ENCODE peak calls at places on chromosome 12, in four cellular contexts. R is HepG2, X is GM12891, L is GM12878. Y is an unnamed sample.

GRCh38 chr12:6662602-6662905 is 365 bp downstream of the ING4 start:
- DNase-seq in X (peak), L (no peak), R (no peak), Y (peak)

GRCh38 chr12:86948851-86949250 is 692.7 kb upstream of the MGAT4C start:
- DNase-seq in L (no peak), R (no peak), X (no peak), Y (no peak)

GRCh38 chr12:57518176-57518919 is 2.0 kb downstream of the DDIT3 start:
- DNase-seq in X (no peak), L (no peak), R (no peak), Y (no peak)

GRCh38 chr12:54935235-54935951 is 49.2 kb downstream of the TESPA1 start:
- DNase-seq in X (peak), R (peak), L (peak), Y (peak)

GRCh38 chr12:124687695-124688301 is 120.4 kb upstream of the NCOR2 start:
- DNase-seq in L (no peak), X (no peak), R (no peak), Y (no peak)

GRCh38 chr12:44224399-44224798 is 388.5 kb downstream of the TMEM117 start:
- DNase-seq in X (no peak), R (no peak), L (no peak), Y (no peak)

GRCh38 chr12:113880337-113880736 is 85.8 kb downstream of the RBM19 start:
- DNase-seq in L (no peak), X (no peak), R (no peak), Y (no peak)

GRCh38 chr12:49565119-49565955 is 2.6 kb downstream of the MCRS1 start:
- DNase-seq in L (no peak), R (no peak), X (no peak), Y (no peak)

GRCh38 chr12:26524862-26525465 is 308.0 kb downstream of the ITPR2 start:
- DNase-seq in R (no peak), L (no peak), X (no peak), Y (no peak)

GRCh38 chr12:72241552-72241951 is 30.6 kb upstream of the TRHDE start:
- DNase-seq in R (no peak), L (no peak), X (no peak), Y (no peak)

GRCh38 chr12:122840580-122841513 is 5.6 kb downstream of the HIP1R start:
- DNase-seq in L (no peak), R (no peak), X (no peak), Y (no peak)

GRCh38 chr12:11718768-11719253 is 69.3 kb downstream of the ETV6 start:
- DNase-seq in L (no peak), R (no peak), X (no peak), Y (no peak)

GRCh38 chr12:11722071-11722470 is 72.6 kb downstream of the ETV6 start:
- DNase-seq in X (no peak), L (no peak), R (no peak), Y (no peak)

GRCh38 chr12:11717533-11717961 is 68.1 kb downstream of the ETV6 start:
- DNase-seq in R (peak), L (peak), X (no peak), Y (no peak)

GRCh38 chr12:11718105-11718504 is 68.6 kb downstream of the ETV6 start:
- DNase-seq in L (no peak), R (no peak), X (no peak), Y (no peak)

GRCh38 chr12:11719678-11720099 is 70.2 kb downstream of the ETV6 start:
- DNase-seq in R (no peak), X (no peak), L (no peak), Y (no peak)
- TF ChIP-seq POLR2A in R (no peak), X (no peak), L (peak), Y (no peak)

DNA sequence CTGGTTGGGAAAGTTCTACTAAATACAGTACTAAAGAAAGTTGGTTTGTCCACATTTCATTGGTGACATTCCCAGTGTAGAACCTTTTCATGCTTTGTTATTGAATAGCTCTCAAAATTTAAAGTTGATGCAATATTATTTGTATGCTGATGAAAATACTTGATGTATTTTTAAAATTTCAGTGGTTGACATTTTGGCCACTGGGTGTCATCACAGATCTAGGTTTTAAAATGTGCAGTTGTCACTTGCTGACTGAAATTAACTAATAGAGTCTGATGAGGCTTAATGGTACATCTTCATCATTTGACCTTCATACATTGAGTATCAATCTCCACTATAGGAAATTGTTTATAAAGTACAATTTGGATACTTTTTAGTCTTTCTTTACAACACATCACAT is 37.1 kb downstream of the CMAS start:
- DNase-seq in X (no peak), R (peak), L (no peak), Y (no peak)
- TF ChIP-seq TAF1 in X (no peak), R (no peak), L (no peak), Y (no peak)

GRCh38 chr12:82609234-82609914 is 77.3 kb upstream of the TMTC2 start:
- DNase-seq in L (no peak), X (no peak), R (no peak), Y (no peak)
- TF ChIP-seq POLR2AphosphoS5 in L (no peak), X (no peak), R (no peak), Y (no peak)

GRCh38 chr12:120265483-120266179 is at the start of gene PXN:
- DNase-seq in L (peak), X (peak), R (peak), Y (peak)
- TF ChIP-seq POLR2A in L (peak), X (no peak), R (peak), Y (peak)

DNA sequence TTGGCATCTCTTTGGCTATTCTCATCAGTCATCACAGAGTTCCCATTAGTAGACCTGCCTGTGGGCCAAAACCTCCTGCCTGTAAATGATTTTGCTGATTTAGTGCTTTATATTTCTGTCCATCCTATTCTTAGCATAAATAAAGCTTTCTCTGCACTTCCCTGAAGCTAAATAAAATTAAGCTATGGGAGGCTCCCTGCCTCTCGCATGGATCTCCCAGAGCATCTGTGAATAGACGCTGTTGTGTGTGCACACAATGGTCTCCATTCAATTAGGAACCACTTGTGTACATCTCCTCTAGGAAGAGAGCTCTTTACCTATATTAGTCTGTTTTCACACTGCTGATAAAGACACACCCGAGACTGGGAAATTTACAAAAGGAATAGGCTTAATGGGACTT is 80.4 kb downstream of the PPFIBP1 start:
- DNase-seq in X (no peak), R (no peak), L (no peak), Y (no peak)
- TF ChIP-seq TAF1 in X (no peak), R (no peak), L (no peak), Y (no peak)

DNA sequence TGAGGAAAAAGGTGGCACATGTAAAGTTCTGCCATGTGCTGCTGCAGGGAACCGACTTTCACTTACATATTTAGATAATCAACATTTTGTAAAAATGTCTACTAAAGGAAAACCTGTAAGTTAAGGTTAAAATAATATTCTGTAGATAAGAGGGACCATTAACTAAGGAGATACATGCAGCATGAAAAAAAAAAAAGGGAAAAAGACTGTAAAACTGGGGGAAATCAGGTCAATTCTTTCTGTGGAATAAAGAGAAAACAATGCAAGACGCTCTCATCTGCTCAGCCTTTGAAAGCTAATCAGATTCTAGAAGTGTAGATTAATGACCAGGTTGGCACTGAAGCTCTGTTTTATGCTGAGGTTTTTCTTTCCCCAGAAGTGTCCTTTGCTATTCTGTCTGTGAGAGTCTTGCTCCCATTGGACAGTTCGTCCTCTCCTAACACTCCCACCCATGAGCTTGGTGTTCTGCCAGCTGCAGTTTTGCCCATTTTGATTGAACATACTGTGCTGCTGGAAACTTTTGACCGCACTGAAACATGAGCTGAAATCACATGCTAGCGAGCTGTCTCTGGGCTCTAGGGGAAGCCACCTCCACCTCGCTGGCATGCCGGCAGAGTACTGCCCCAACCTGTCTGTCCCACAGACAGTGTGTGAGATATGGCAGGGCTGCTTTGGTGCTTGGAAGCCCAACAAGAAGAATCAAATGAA is 39.7 kb downstream of the PPTC7 start:
- DNase-seq in R (no peak), L (peak), X (no peak), Y (no peak)
- TF ChIP-seq POLR2AphosphoS5 in R (no peak), L (no peak), X (no peak), Y (no peak)

DNA sequence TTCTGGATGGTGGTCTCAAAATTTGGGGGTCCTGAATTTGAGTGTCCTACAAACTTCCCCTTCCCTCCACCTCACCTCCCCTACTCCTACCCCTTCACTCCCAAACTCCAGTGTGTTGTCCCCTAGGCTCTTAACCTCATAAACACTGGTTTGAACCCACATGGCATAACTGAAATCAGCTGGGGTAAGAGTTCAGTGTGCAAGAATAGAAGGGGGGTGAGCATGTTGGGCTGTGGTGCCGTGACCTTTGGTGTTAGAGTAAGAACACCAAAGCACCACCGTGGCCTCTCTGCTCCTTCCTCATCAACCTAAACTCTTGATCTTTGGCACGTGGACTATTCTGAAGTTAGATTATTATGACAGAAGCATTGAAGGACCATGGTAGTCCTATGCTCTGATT is 11.0 kb downstream of the PCBP2 start:
- DNase-seq in L (no peak), R (no peak), X (no peak), Y (no peak)
- TF ChIP-seq POLR2A in L (peak), R (no peak), X (no peak), Y (peak)

GRCh38 chr12:104263580-104264358 is 39.8 kb upstream of the EID3 start:
- DNase-seq in R (no peak), L (no peak), X (no peak), Y (no peak)
- TF ChIP-seq TAF1 in R (no peak), L (no peak), X (no peak), Y (no peak)

Y was measured in GM12892.